ENCODE peak calls at places on chromosome 4, in ten cellular contexts. K, Y, H, Z, T, F, O, U, C and J are unnamed samples.

GRCh38 chr4:80073362-80074008 is 456 bp upstream of the ANTXR2 start:
- DNase-seq in C (no peak), H (no peak), F (no peak), O (no peak), U (no peak), Y (no peak), T (no peak), K (no peak), Z (no peak), J (peak; percentile 47)

GRCh38 chr4:16969696-16970135 is 71.3 kb upstream of the LDB2 start:
- DNase-seq in C (no peak), T (no peak), H (peak; percentile 81), K (no peak), O (no peak), Z (no peak), F (peak; percentile 79), U (no peak), Y (peak; percentile 45), J (no peak)

GRCh38 chr4:87317527-87317926 is 5.2 kb downstream of the HSD17B13 start:
- DNase-seq in C (no peak), T (no peak), O (no peak), U (no peak), K (no peak), Z (no peak), Y (no peak), F (peak; percentile 29), H (no peak), J (no peak)

GRCh38 chr4:108191269-108191914 is 22.7 kb upstream of the LEF1 start:
- DNase-seq in Y (no peak), Z (no peak), C (no peak), F (no peak), O (no peak), K (no peak), U (no peak), T (no peak), H (no peak), J (no peak)

GRCh38 chr4:38686682-38687081 is 22.7 kb downstream of the KLF3 start:
- DNase-seq in H (no peak), O (no peak), U (no peak), T (no peak), K (no peak), Z (no peak), F (no peak), C (no peak), Y (no peak), J (no peak)

GRCh38 chr4:169222768-169223167 is 48.0 kb downstream of the SH3RF1 start:
- DNase-seq in F (no peak), O (no peak), H (no peak), U (no peak), Y (peak; percentile 69), K (no peak), Z (no peak), C (no peak), T (no peak), J (no peak)

GRCh38 chr4:139550724-139551429 is 5.1 kb downstream of the SETD7 start:
- DNase-seq in C (peak; percentile 44), F (peak; percentile 29), U (no peak), T (no peak), K (no peak), Y (no peak), Z (no peak), H (peak; percentile 40), O (no peak), J (no peak)

GRCh38 chr4:105306158-105306781 is 159.6 kb downstream of the TET2 start:
- DNase-seq in U (no peak), T (no peak), Z (no peak), H (no peak), K (no peak), C (no peak), O (no peak), Y (no peak), F (peak; percentile 38), J (peak; percentile 86)

GRCh38 chr4:3780347-3781171 is 14.4 kb downstream of the ADRA2C start:
- DNase-seq in C (peak; percentile 69), U (no peak), Z (no peak), K (no peak), F (no peak), T (no peak), H (no peak), Y (no peak), O (no peak), J (no peak)

GRCh38 chr4:16616981-16617380 is 281.5 kb downstream of the LDB2 start:
- DNase-seq in T (no peak), Z (no peak), F (no peak), C (no peak), K (no peak), U (no peak), H (no peak), O (no peak), Y (no peak), J (no peak)

GRCh38 chr4:7094931-7095330 is 27.1 kb upstream of the GRPEL1 start:
- DNase-seq in F (no peak), U (no peak), K (no peak), C (no peak), Y (no peak), T (no peak), O (no peak), Z (no peak), H (no peak), J (no peak)

DNA sequence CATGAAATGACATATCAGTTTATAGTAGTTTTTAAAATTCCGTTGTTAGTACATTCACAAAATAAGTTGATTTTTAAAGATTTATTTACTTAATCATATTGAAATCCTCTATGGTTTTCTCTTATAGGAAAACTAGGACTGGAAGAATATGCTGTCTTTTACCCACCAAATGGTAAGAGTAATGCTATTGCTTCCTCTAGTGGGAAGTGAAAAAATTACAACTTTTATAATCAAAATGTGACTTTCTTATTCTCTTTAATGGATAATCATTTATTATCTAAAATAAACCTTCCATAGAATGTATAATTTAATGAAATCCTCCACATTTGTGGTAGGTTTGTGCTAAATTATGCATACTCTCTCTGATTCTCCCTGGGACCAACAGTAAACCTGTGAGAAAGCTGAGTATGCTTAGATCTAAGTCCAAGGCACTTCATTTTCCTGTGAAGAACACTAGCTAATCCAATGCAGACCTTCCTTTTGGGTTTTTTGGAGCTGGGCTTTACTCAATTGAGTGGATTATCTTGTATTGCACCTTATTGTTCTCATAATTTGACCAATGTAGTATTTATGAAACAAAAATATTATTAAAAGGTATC is 136.2 kb downstream of the TBC1D19 start:
- DNase-seq in Z (no peak), Y (no peak), H (no peak), O (no peak), U (no peak), F (peak; percentile 63), T (no peak), K (no peak), C (peak; percentile 13), J (no peak)
- TF ChIP-seq CTCF in Z (no peak), Y (peak; percentile 46), H (peak; percentile 48), O (peak; percentile 45), U (peak; percentile 41), F (peak; percentile 65), T (peak; percentile 70), K (peak; percentile 63), C (peak; percentile 68), J (peak; percentile 58)

DNA sequence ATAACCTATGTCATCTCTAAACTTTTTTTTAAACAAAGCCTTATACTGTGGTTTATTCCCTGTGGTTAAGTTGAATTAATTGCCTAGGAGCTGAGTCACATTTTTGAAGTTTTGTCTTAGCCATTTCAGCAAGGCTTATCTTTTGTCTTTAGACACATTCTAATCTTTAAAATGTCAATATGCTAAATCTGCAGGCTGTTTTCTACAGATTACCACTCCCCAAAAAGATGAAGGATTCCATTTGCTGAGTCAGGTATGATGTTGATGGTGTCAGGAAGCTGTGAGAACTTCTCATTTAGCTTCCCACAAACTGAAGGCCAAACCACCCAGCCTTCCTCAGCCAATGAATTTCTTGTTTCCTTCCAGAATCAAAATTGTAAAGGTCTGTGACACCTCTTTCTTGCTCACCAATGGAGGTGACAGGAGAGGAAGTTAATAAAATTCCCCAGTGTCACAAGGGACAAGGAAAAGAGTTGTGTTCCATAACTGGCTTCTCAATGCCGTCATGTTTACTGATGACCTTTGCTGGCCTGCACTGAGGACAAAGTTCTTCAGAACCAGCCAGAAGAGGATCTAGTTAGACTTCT is 3.7 kb upstream of the CXCL6 start:
- DNase-seq in Y (no peak), K (no peak), C (no peak), U (no peak), T (no peak), H (no peak), O (no peak), Z (no peak), F (peak; percentile 56), J (no peak)
- TF ChIP-seq CTCF in Y (no peak), K (no peak), C (no peak), U (no peak), T (no peak), H (no peak), O (no peak), Z (no peak), F (no peak), J (no peak)

DNA sequence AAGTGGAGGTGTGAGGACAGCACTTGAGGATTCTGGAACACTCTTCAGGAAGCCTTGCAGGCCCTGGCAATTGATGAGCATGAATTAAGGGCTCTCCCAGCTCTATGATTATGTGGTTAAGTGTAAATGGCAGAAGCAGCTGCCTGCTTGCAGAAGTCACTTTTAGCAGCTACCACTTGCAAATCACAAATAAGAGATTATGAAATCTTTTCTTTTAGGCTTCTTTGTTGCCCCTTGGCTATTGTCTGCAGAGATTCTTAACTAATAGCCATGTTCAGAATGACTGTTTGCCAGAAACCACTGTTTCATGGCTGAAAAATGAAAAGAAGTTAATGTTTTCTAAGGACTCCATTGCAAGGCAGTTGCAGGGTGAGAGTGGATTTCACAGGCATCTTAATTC is 8.1 kb upstream of the HOPX start:
- DNase-seq in Z (no peak), T (no peak), H (no peak), O (no peak), U (no peak), Y (no peak), C (no peak), F (no peak), K (no peak), J (no peak)
- TF ChIP-seq CTCF in Z (no peak), T (no peak), H (no peak), O (no peak), U (no peak), Y (no peak), C (no peak), F (no peak), K (no peak), J (no peak)

GRCh38 chr4:54315561-54315960 is 86.5 kb downstream of the PDGFRA start:
- DNase-seq in K (no peak), C (no peak), T (no peak), H (no peak), Z (no peak), F (no peak), O (no peak), Y (no peak), U (no peak), J (no peak)

GRCh38 chr4:54320826-54321320 is 91.8 kb downstream of the PDGFRA start:
- DNase-seq in Y (no peak), F (no peak), Z (no peak), T (no peak), U (no peak), K (no peak), H (no peak), O (no peak), C (no peak), J (no peak)

GRCh38 chr4:54317690-54318089 is 88.6 kb downstream of the PDGFRA start:
- DNase-seq in K (no peak), F (no peak), C (no peak), O (no peak), Y (no peak), U (no peak), H (no peak), Z (no peak), T (no peak), J (no peak)

GRCh38 chr4:54316139-54316538 is 87.0 kb downstream of the PDGFRA start:
- DNase-seq in O (no peak), T (no peak), H (no peak), F (no peak), C (no peak), K (no peak), U (no peak), Y (no peak), Z (no peak), J (no peak)

GRCh38 chr4:54318904-54319303 is 89.8 kb downstream of the PDGFRA start:
- DNase-seq in K (peak; percentile 24), Z (no peak), H (no peak), U (no peak), C (peak; percentile 61), T (peak; percentile 36), O (no peak), Y (no peak), F (peak; percentile 79), J (peak; percentile 31)
- TF ChIP-seq CTCF in K (peak; percentile 93), Z (peak; percentile 73), H (peak; percentile 63), U (peak; percentile 51), C (peak; percentile 96), T (peak; percentile 96), O (peak; percentile 88), Y (peak; percentile 66), F (peak; percentile 98), J (peak; percentile 86)